ENCODE peak calls at places on chromosomes 16 and 17, in ten cellular contexts. K is stimulated activated CD4-positive, alpha-beta T cell treated with anti-CD3 and anti-CD28 coated beads, Interleukin-2, amount 100 ng/mL, for 24 hours; S is RWPE1; W is endothelial cell; L is hypothalamus; N is HEK293T; X is HCT116; T is NCI-H146; H is gastrocnemius medialis; O is activated CD4-positive, alpha-beta T cell treated with anti-CD3 and anti-CD28 coated beads, Interleukin-2, amount 50 U/mL, for 48 hours. Z is an unnamed sample.

GRCh38 chr17:75571197-75571884 is 16.3 kb upstream of the MYO15B start:
- DNase-seq in K (no peak), S (no peak), W (peak; percentile 28), L (peak; percentile 51), N (no peak), X (no peak), T (no peak), H (no peak), O (no peak), Z (peak; percentile 76)

GRCh38 chr17:33234930-33235685 is 58.0 kb downstream of the ASIC2 start:
- DNase-seq in K (peak; percentile 19), S (peak; percentile 95), W (no peak), L (peak; percentile 39), N (no peak), X (no peak), T (no peak), H (peak; percentile 26), O (peak; percentile 36), Z (no peak)

GRCh38 chr16:89009343-89010209 is 32.6 kb upstream of the CBFA2T3 start:
- DNase-seq in K (peak; percentile 35), S (no peak), W (peak; percentile 39), L (no peak), N (no peak), X (no peak), T (no peak), H (no peak), O (no peak), Z (peak; percentile 44)

GRCh38 chr16:29663020-29663828 is at the start of gene SPN:
- DNase-seq in K (peak; percentile 35), S (no peak), W (no peak), L (no peak), N (no peak), X (no peak), T (no peak), H (no peak), O (peak; percentile 62), Z (peak; percentile 55)

GRCh38 chr16:3963886-3964685 is 83.6 kb upstream of the CREBBP start:
- DNase-seq in K (no peak), S (no peak), W (no peak), L (no peak), N (no peak), X (no peak), T (no peak), H (no peak), O (no peak), Z (no peak)

GRCh38 chr16:89334988-89335802 is 117.7 kb downstream of the ZNF778 start:
- DNase-seq in K (no peak), S (no peak), W (no peak), L (no peak), N (no peak), X (no peak), T (no peak), H (peak; percentile 28), O (no peak), Z (peak; percentile 51)

GRCh38 chr17:16442141-16442540 is 26.8 kb downstream of the TRPV2 start:
- DNase-seq in K (no peak), S (no peak), W (no peak), L (no peak), N (no peak), X (no peak), T (no peak), H (no peak), O (no peak), Z (no peak)

GRCh38 chr17:59332890-59333377 is 1.5 kb downstream of the YPEL2 start:
- DNase-seq in K (no peak), S (no peak), W (no peak), L (peak; percentile 22), N (no peak), X (no peak), T (no peak), H (peak; percentile 69), O (no peak), Z (peak; percentile 52)

GRCh38 chr17:27345141-27345904 is 51.4 kb downstream of the WSB1 start:
- DNase-seq in K (no peak), S (no peak), W (peak; percentile 48), L (no peak), N (no peak), X (no peak), T (peak; percentile 98), H (no peak), O (no peak), Z (no peak)

GRCh38 chr17:2017274-2017941 is 7.7 kb downstream of the RTN4RL1 start:
- DNase-seq in K (no peak), S (no peak), W (no peak), L (no peak), N (no peak), X (no peak), T (no peak), H (no peak), O (no peak), Z (no peak)

GRCh38 chr16:67244387-67245188 is 2.7 kb downstream of the FHOD1 start:
- DNase-seq in K (peak; percentile 78), S (peak; percentile 79), W (no peak), L (peak; percentile 47), N (no peak), X (peak; percentile 63), T (no peak), H (peak; percentile 93), O (peak; percentile 79), Z (peak; percentile 89)

GRCh38 chr17:69555056-69555455 is 140.6 kb downstream of the MAP2K6 start:
- DNase-seq in K (no peak), S (no peak), W (no peak), L (no peak), N (no peak), X (no peak), T (no peak), H (no peak), O (no peak), Z (no peak)